ENCODE peak calls at places on chromosomes 3 and 15, in nine cellular contexts. M, H, U, Y, F, G, L, P and Z are unnamed samples. For H3K36me3, the result is how much of the 10 kb centered on the place peaks cover.

GRCh38 chr15:91051248-91051647 is 28.9 kb upstream of the VPS33B start:
- DNase-seq in M (no peak), H (no peak), U (no peak), Y (no peak), F (no peak), G (no peak), L (no peak), P (no peak), Z (no peak)

GRCh38 chr3:156633335-156633734 is 41.1 kb upstream of the TIPARP start:
- DNase-seq in M (peak), H (no peak), U (no peak), Y (peak), F (no peak), G (no peak), L (peak), P (peak), Z (no peak)

GRCh38 chr3:18556503-18556902 is 131.4 kb upstream of the SATB1 start:
- DNase-seq in M (no peak), H (no peak), U (no peak), Y (no peak), F (peak), G (peak), L (no peak), P (peak), Z (no peak)

GRCh38 chr3:156358232-156358631 is 196.7 kb downstream of the SSR3 start:
- DNase-seq in M (no peak), H (no peak), U (no peak), Y (no peak), F (no peak), G (no peak), L (no peak), P (no peak), Z (no peak)

GRCh38 chr3:144989756-144990155 is 1018.1 kb downstream of the DIPK2A start:
- DNase-seq in M (no peak), H (no peak), U (no peak), Y (no peak), F (no peak), G (no peak), L (no peak), P (no peak), Z (no peak)

GRCh38 chr3:32399030-32399620 is 7.5 kb downstream of the CMTM7 start:
- DNase-seq in M (no peak), H (peak), U (peak), Y (no peak), F (no peak), G (peak), L (no peak), P (no peak), Z (no peak)

GRCh38 chr3:32304510-32304909 is 66.0 kb downstream of the CMTM8 start:
- DNase-seq in M (no peak), H (no peak), U (no peak), Y (no peak), F (no peak), G (no peak), L (no peak), P (no peak), Z (no peak)

GRCh38 chr3:40574661-40575060 is 49.9 kb downstream of the ZNF621 start:
- DNase-seq in M (no peak), H (no peak), U (no peak), Y (no peak), F (no peak), G (no peak), L (no peak), P (peak), Z (no peak)

GRCh38 chr3:185549111-185549510 is 3.3 kb downstream of the LIPH start:
- DNase-seq in M (peak), H (peak), U (no peak), Y (no peak), F (peak), G (no peak), L (no peak), P (peak), Z (no peak)

GRCh38 chr3:149273096-149273751 is 51.6 kb upstream of the CP start:
- DNase-seq in M (no peak), H (peak), U (peak), Y (no peak), F (peak), G (no peak), L (no peak), P (peak), Z (no peak)

GRCh38 chr3:50401973-50402372 is 42.7 kb upstream of the TMEM115 start:
- DNase-seq in M (no peak), H (no peak), U (no peak), Y (no peak), F (no peak), G (no peak), L (no peak), P (no peak), Z (no peak)

GRCh38 chr3:141950572-141951493 is 74.4 kb downstream of the ATP1B3 start:
- DNase-seq in M (no peak), H (no peak), U (no peak), Y (no peak), F (no peak), G (no peak), L (no peak), P (no peak), Z (no peak)

GRCh38 chr3:105365536-105366301 is 990 bp upstream of the ALCAM start:
- DNase-seq in M (no peak), H (peak), U (no peak), Y (no peak), F (no peak), G (no peak), L (no peak), P (peak), Z (no peak)

GRCh38 chr15:62928996-62929350 is 113.6 kb upstream of the TPM1 start:
- DNase-seq in M (no peak), H (no peak), U (no peak), Y (no peak), F (peak), G (no peak), L (no peak), P (peak), Z (no peak)

GRCh38 chr15:25693321-25694237 is 169.5 kb downstream of the ATP10A start:
- DNase-seq in M (no peak), H (peak), U (no peak), Y (peak), F (no peak), G (no peak), L (no peak), P (peak), Z (no peak)

GRCh38 chr3:19074257-19074938 is 73.9 kb upstream of the KCNH8 start:
- DNase-seq in M (no peak), H (no peak), U (peak), Y (no peak), F (no peak), G (no peak), L (no peak), P (peak), Z (no peak)

GRCh38 chr3:118884748-118885206 is 149.9 kb downstream of the IGSF11 start:
- DNase-seq in M (peak), H (peak), U (peak), Y (peak), F (no peak), G (peak), L (peak), P (peak), Z (peak)

GRCh38 chr3:155871746-155872158 is 1.3 kb downstream of the GMPS start:
- DNase-seq in M (no peak), H (no peak), U (no peak), Y (no peak), F (no peak), G (no peak), L (no peak), P (peak), Z (no peak)

GRCh38 chr3:169545606-169546005 is 117.9 kb downstream of the MECOM start:
- DNase-seq in M (no peak), H (no peak), U (no peak), Y (no peak), F (no peak), G (no peak), L (no peak), P (no peak), Z (no peak)

GRCh38 chr15:24848050-24848449 is 106.7 kb upstream of the SNRPN start:
- DNase-seq in M (no peak), H (peak), U (no peak), Y (peak), F (no peak), G (no peak), L (no peak), P (peak), Z (no peak)

GRCh38 chr3:194282436-194283122 is 68.5 kb downstream of the CPN2 start:
- DNase-seq in M (peak), H (no peak), U (no peak), Y (no peak), F (no peak), G (no peak), L (peak), P (no peak), Z (no peak)

GRCh38 chr3:16290827-16291196 is 25.8 kb downstream of the OXNAD1 start:
- DNase-seq in M (no peak), H (no peak), U (no peak), Y (no peak), F (no peak), G (no peak), L (no peak), P (peak), Z (no peak)

GRCh38 chr3:60294181-60294580 is 957.1 kb downstream of the FHIT start:
- DNase-seq in M (no peak), H (no peak), U (no peak), Y (no peak), F (peak), G (no peak), L (no peak), P (peak), Z (no peak)

GRCh38 chr3:63607716-63608115 is 44.8 kb upstream of the SNTN start:
- DNase-seq in M (no peak), H (no peak), U (no peak), Y (no peak), F (no peak), G (no peak), L (no peak), P (no peak), Z (no peak)

GRCh38 chr3:134483195-134483890 is 2.4 kb downstream of the ANAPC13 start:
- DNase-seq in M (no peak), H (no peak), U (no peak), Y (no peak), F (no peak), G (no peak), L (no peak), P (peak), Z (no peak)

GRCh38 chr15:94052711-94053110 is 178.7 kb upstream of the MCTP2 start:
- DNase-seq in M (no peak), H (no peak), U (no peak), Y (no peak), F (no peak), G (no peak), L (no peak), P (no peak), Z (no peak)

GRCh38 chr3:72227536-72228070 is 442.7 kb upstream of the PROK2 start:
- DNase-seq in M (no peak), H (no peak), U (no peak), Y (no peak), F (no peak), G (no peak), L (no peak), P (no peak), Z (no peak)

GRCh38 chr3:171695476-171695875 is 114.8 kb downstream of the PLD1 start:
- DNase-seq in M (no peak), H (no peak), U (no peak), Y (no peak), F (no peak), G (no peak), L (no peak), P (no peak), Z (no peak)

GRCh38 chr3:127546517-127546916 is 44.0 kb downstream of the TPRA1 start:
- DNase-seq in M (no peak), H (no peak), U (no peak), Y (no peak), F (no peak), G (no peak), L (peak), P (no peak), Z (no peak)

GRCh38 chr3:69032137-69032536 is 18.7 kb upstream of the EOGT start:
- DNase-seq in M (no peak), H (no peak), U (no peak), Y (no peak), F (no peak), G (no peak), L (no peak), P (peak), Z (no peak)

GRCh38 chr3:64218329-64218728 is 6.9 kb downstream of the PRICKLE2 start:
- DNase-seq in M (no peak), H (no peak), U (no peak), Y (no peak), F (no peak), G (no peak), L (no peak), P (no peak), Z (no peak)

DNA sequence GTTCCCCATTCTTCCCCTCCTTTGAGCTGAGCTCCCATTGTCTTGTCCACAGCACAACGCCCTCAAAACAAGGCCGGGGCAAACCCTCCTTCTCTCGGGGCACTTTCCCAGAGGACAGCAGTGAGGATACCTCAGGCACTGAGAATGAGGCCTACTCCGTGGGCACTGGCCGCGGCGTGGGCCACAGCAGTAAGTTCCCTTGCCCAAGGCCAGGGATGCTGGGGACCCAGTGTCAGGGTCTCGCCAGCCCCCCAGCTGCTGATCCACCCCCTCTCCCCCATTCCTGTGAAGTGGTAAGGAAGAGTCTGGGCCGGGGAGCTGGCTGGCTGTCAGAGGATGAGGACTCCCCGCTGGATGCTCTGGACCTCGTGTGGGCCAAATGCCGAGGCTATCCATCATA is 4.2 kb upstream of the OGG1 start:
- DNase-seq in M (no peak), H (no peak), U (no peak), Y (no peak), F (no peak), G (no peak), L (no peak), P (no peak), Z (no peak)
- H3K36me3 ChIP-seq in M (under half), H (under half), U (half or more), Y (half or more), F (under half), G (half or more), L (half or more), P (under half), Z (half or more)

DNA sequence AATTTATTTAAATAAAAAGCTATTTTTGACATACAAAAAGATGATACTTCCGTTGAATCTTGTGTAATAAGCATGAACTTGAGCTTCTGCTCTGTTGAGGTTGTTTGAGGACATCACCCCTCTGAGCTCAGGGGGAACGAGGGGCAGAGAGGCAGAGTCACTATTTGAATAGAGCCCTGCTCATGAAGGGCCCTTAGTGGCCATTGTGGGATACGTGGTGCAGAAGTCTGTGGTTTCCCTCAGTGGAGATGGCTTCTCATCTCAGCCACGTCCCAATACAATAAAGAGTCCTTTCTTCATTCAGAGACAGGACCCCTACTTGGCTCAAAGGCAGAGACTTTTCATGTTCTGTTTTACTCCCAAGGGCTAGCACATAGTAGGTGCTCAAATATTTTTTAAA is 10.7 kb downstream of the CEMIP start:
- DNase-seq in M (no peak), H (no peak), U (no peak), Y (no peak), F (no peak), G (no peak), L (no peak), P (no peak), Z (no peak)
- H3K36me3 ChIP-seq in M (under half), H (under half), U (under half), Y (under half), F (under half), G (under half), L (under half), P (under half), Z (under half)

GRCh38 chr3:12143949-12144504 is 14.7 kb downstream of the TIMP4 start:
- DNase-seq in M (peak), H (peak), U (no peak), Y (peak), F (no peak), G (no peak), L (peak), P (peak), Z (peak)

GRCh38 chr3:12148183-12148940 is 10.3 kb downstream of the TIMP4 start:
- DNase-seq in M (no peak), H (no peak), U (no peak), Y (peak), F (no peak), G (no peak), L (no peak), P (no peak), Z (no peak)

GRCh38 chr3:12149029-12149428 is 9.7 kb downstream of the TIMP4 start:
- DNase-seq in M (peak), H (no peak), U (no peak), Y (no peak), F (no peak), G (no peak), L (no peak), P (no peak), Z (no peak)

GRCh38 chr3:12150112-12150511 is 8.6 kb downstream of the TIMP4 start:
- DNase-seq in M (no peak), H (no peak), U (no peak), Y (no peak), F (no peak), G (no peak), L (no peak), P (no peak), Z (no peak)

GRCh38 chr3:12147263-12147780 is 11.4 kb downstream of the TIMP4 start:
- DNase-seq in M (no peak), H (no peak), U (no peak), Y (no peak), F (no peak), G (no peak), L (no peak), P (no peak), Z (no peak)
- H3K36me3 ChIP-seq in M (under half), H (under half), U (under half), Y (under half), F (under half), G (under half), L (under half), P (under half), Z (under half)

GRCh38 chr15:75204340-75205063 is 2.8 kb downstream of the C15orf39 start:
- DNase-seq in M (peak), H (peak), U (peak), Y (peak), F (no peak), G (peak), L (peak), P (peak), Z (peak)
- H3K36me3 ChIP-seq in M (under half), H (under half), U (under half), Y (under half), F (under half), G (under half), L (under half), P (under half), Z (under half)

DNA sequence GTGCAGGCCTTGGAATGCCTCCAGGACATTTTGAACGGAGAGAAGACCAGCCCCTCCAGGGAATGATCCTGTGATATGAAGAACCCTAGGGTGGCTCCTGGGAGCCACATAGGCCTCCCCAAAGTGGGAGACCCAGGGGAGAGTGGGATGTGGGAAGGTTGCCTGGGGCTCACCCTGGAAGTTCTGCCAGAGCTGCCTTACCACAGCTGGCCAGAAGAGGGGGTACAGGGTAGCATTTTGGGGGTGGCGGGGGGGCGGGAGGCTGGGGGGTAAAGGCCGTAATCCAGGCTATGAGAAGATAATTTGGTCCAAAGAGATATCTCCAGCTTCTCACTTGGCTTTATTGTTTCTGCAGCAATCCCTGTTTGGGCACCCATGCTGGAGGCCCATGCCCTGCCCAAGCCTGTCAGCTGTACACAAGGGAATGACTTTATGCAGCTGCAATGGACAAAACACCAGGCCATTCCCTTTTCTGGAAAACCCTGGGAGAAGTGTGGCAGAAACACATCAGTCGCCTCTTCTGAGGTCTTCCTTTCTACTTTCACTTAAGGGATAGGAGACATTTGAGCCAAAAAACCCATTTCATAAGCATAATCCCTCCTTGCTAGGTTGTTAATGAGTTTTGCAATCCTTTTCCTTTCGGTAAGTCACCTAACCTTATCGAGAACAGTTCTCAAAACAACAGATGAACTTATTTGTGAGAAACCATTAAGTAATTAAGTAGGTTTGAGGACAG is 11.0 kb upstream of the MUSTN1 start:
- DNase-seq in M (no peak), H (no peak), U (no peak), Y (no peak), F (no peak), G (no peak), L (no peak), P (no peak), Z (no peak)
- H3K36me3 ChIP-seq in M (under half), H (under half), U (under half), Y (under half), F (under half), G (half or more), L (half or more), P (under half), Z (under half)

GRCh38 chr15:68334661-68335124 is 57.1 kb downstream of the FEM1B start:
- DNase-seq in M (peak), H (no peak), U (no peak), Y (no peak), F (no peak), G (no peak), L (no peak), P (peak), Z (no peak)
- H3K36me3 ChIP-seq in M (under half), H (under half), U (under half), Y (under half), F (under half), G (under half), L (under half), P (under half), Z (under half)